ENCODE peak calls at places on chromosomes 6 and 20, in ten cellular contexts. U is activated CD4-positive, alpha-beta T cell treated with anti-CD3 and anti-CD28 coated beads for 1 hour; V is LoVo; L is activated T-helper 1 cell treated with anti-CD3 and anti-CD28 coated beads, Interleukin-2, amount 50 U/mL, for 16 hours; P is MV-4-11; D is fibroblast of pulmonary artery; N is neural crest cell; K is AG04450; H is naive thymus-derived CD8-positive, alpha-beta T cell; J is activated CD4-positive, alpha-beta memory T cell treated with anti-CD3 and anti-CD28 coated beads for 36 hours. Q is an unnamed sample.

GRCh38 chr6:75223461-75223860 is 17.6 kb upstream of the COL12A1 start:
- DNase-seq in L (no peak), K (no peak), V (no peak), N (no peak), D (no peak), P (no peak), H (no peak), J (no peak), U (no peak), Q (no peak)

GRCh38 chr6:30129818-30130679 is 5.9 kb upstream of the TRIM40 start:
- DNase-seq in D (no peak), U (no peak), P (no peak), N (no peak), H (no peak), J (no peak), L (no peak), V (peak), K (no peak), Q (no peak)

GRCh38 chr6:162728706-162729105 is 932 bp downstream of the PACRG start:
- DNase-seq in V (no peak), J (no peak), L (no peak), K (no peak), D (no peak), U (no peak), P (no peak), H (no peak), N (no peak), Q (no peak)

GRCh38 chr20:41509801-41510200 is 108.4 kb downstream of the CHD6 start:
- DNase-seq in J (no peak), H (no peak), V (no peak), U (no peak), N (no peak), D (peak), P (peak), L (no peak), K (no peak), Q (peak)

GRCh38 chr6:4727236-4727635 is 49.0 kb upstream of the CDYL start:
- DNase-seq in D (no peak), L (no peak), H (no peak), K (no peak), V (no peak), U (no peak), N (no peak), P (no peak), J (no peak), Q (no peak)

GRCh38 chr6:138187156-138187555 is 25.4 kb downstream of the ARFGEF3 start:
- DNase-seq in D (no peak), L (no peak), U (no peak), N (no peak), K (no peak), J (no peak), P (no peak), V (no peak), H (no peak), Q (no peak)

GRCh38 chr6:43836507-43836906 is 66.5 kb downstream of the VEGFA start:
- DNase-seq in L (no peak), N (no peak), U (no peak), H (no peak), K (no peak), P (no peak), V (no peak), J (no peak), D (no peak), Q (peak)

GRCh38 chr20:3080939-3081388 is 3.6 kb downstream of the AVP start:
- DNase-seq in P (no peak), N (no peak), U (no peak), D (peak), L (no peak), J (no peak), H (no peak), K (no peak), V (peak), Q (peak)

GRCh38 chr20:1707588-1708449 is 50.2 kb upstream of the SIRPG start:
- DNase-seq in H (peak), P (peak), K (no peak), J (no peak), N (no peak), V (no peak), U (no peak), D (no peak), L (no peak), Q (no peak)

GRCh38 chr6:44237021-44237812 is 9.7 kb upstream of the HSP90AB1 start:
- DNase-seq in D (peak), P (peak), L (peak), H (no peak), J (peak), N (no peak), V (peak), K (peak), U (peak), Q (peak)

GRCh38 chr6:116586738-116587137 is 15.4 kb downstream of the RWDD1 start:
- DNase-seq in N (no peak), L (no peak), H (no peak), U (no peak), P (no peak), J (no peak), D (no peak), K (no peak), V (no peak), Q (no peak)

GRCh38 chr6:3423439-3424184 is 33.2 kb downstream of the SLC22A23 start:
- DNase-seq in J (no peak), D (no peak), N (no peak), V (no peak), P (no peak), H (no peak), K (no peak), U (no peak), L (no peak), Q (no peak)

GRCh38 chr6:84773431-84774173 is 9.2 kb upstream of the TBX18 start:
- DNase-seq in K (no peak), D (peak), P (no peak), H (no peak), U (no peak), V (no peak), J (no peak), N (peak), L (no peak), Q (peak)

GRCh38 chr6:33375143-33375649 is 16.4 kb upstream of the KIFC1 start:
- DNase-seq in D (peak), H (no peak), U (no peak), J (no peak), P (peak), V (no peak), K (peak), L (no peak), N (no peak), Q (peak)